ENCODE peak calls at places on chromosomes 11 and 22, in eight cellular contexts. M, X, R, J, N, P, A and K are unnamed samples. For H3K4me1, the result is how much of the 10 kb centered on the place peaks cover.

GRCh38 chr11:106950067-106950491 is 68.2 kb downstream of the GUCY1A2 start:
- DNase-seq in M (no peak), P (peak), N (no peak), X (no peak), R (no peak), J (no peak), A (no peak), K (no peak)

GRCh38 chr22:40030026-40030756 is 35.4 kb downstream of the FAM83F start:
- DNase-seq in R (no peak), J (no peak), M (no peak), X (no peak), A (no peak), N (no peak), P (peak), K (no peak)

GRCh38 chr11:133790995-133791394 is 54.3 kb downstream of the SPATA19 start:
- DNase-seq in J (no peak), X (no peak), M (no peak), N (no peak), R (no peak), P (no peak), A (no peak), K (no peak)

GRCh38 chr11:59208956-59209355 is 3.8 kb downstream of the MPEG1 start:
- DNase-seq in M (no peak), P (no peak), A (no peak), X (no peak), J (no peak), N (no peak), R (no peak), K (no peak)

GRCh38 chr11:35344990-35345655 is 74.2 kb downstream of the SLC1A2 start:
- DNase-seq in N (no peak), A (no peak), P (no peak), R (no peak), J (no peak), M (no peak), X (peak), K (peak)

GRCh38 chr22:50280022-50280707 is 10.0 kb upstream of the MAPK11 start:
- DNase-seq in P (no peak), A (no peak), J (no peak), X (no peak), N (no peak), M (no peak), R (no peak), K (no peak)

GRCh38 chr22:40196628-40197027 is 18.9 kb downstream of the TNRC6B start:
- DNase-seq in X (no peak), M (no peak), A (no peak), R (no peak), N (no peak), J (no peak), P (no peak), K (no peak)

GRCh38 chr11:76073716-76074115 is 132.6 kb downstream of the WNT11 start:
- DNase-seq in A (no peak), X (no peak), J (no peak), P (no peak), R (no peak), M (no peak), N (no peak), K (no peak)

GRCh38 chr22:29203456-29203855 is 2.2 kb upstream of the EMID1 start:
- DNase-seq in J (no peak), R (no peak), A (no peak), P (no peak), X (no peak), N (no peak), M (no peak), K (no peak)

GRCh38 chr11:35483131-35483800 is 42.1 kb downstream of the PAMR1 start:
- DNase-seq in R (no peak), N (no peak), P (no peak), M (no peak), J (no peak), X (no peak), A (no peak), K (no peak)

GRCh38 chr11:84247931-84248330 is 961.8 kb upstream of the CCDC90B start:
- DNase-seq in M (no peak), R (no peak), N (no peak), P (no peak), X (no peak), A (no peak), J (no peak), K (no peak)

GRCh38 chr11:57248780-57249383 is 11.8 kb upstream of the APLNR start:
- DNase-seq in M (peak), A (peak), X (peak), N (no peak), R (no peak), P (peak), J (peak), K (peak)

GRCh38 chr11:55726715-55727324 is 46.4 kb upstream of the OR5D13 start:
- DNase-seq in X (no peak), R (no peak), J (no peak), M (no peak), A (no peak), N (no peak), P (no peak), K (no peak)

GRCh38 chr11:56950510-56950909 is 38.2 kb upstream of the OR5AK2 start:
- DNase-seq in X (no peak), M (no peak), N (no peak), P (peak), J (no peak), A (no peak), R (no peak), K (no peak)

GRCh38 chr11:78722786-78723185 is 148.1 kb upstream of the NARS2 start:
- DNase-seq in M (no peak), P (no peak), X (no peak), R (no peak), J (no peak), N (no peak), A (no peak), K (no peak)

GRCh38 chr11:61869636-61870428 is 21.5 kb downstream of the FADS3 start:
- DNase-seq in J (no peak), P (peak), X (no peak), M (no peak), N (no peak), A (no peak), R (no peak), K (peak)

GRCh38 chr11:76808996-76809395 is 25.8 kb downstream of the TSKU start:
- DNase-seq in A (no peak), N (no peak), R (no peak), P (no peak), J (peak), X (no peak), M (no peak), K (no peak)

GRCh38 chr22:31160328-31160978 is 471 bp downstream of the RNF185 start:
- DNase-seq in M (no peak), A (no peak), J (no peak), P (no peak), N (no peak), X (peak), R (peak), K (no peak)

GRCh38 chr22:37733625-37734401 is 37.0 kb downstream of the TRIOBP start:
- DNase-seq in A (no peak), X (no peak), P (no peak), N (no peak), M (no peak), R (no peak), J (no peak), K (peak)

GRCh38 chr22:28976588-28976987 is 85.0 kb downstream of the C22orf31 start:
- DNase-seq in N (no peak), P (no peak), A (no peak), M (peak), J (no peak), X (no peak), R (no peak), K (no peak)

GRCh38 chr11:11937957-11938356 is 70.5 kb downstream of the DKK3 start:
- DNase-seq in A (no peak), N (no peak), J (no peak), X (no peak), P (no peak), M (no peak), R (no peak), K (no peak)

GRCh38 chr22:43923631-43924548 is at the start of gene PNPLA3:
- DNase-seq in R (peak), X (peak), N (peak), A (peak), J (peak), P (peak), M (peak), K (peak)

GRCh38 chr11:71554996-71555395 is 6.8 kb downstream of the KRTAP5-9 start:
- DNase-seq in R (no peak), J (no peak), N (no peak), M (no peak), A (no peak), X (no peak), P (no peak), K (no peak)

GRCh38 chr11:2565447-2566222 is 120.8 kb downstream of the KCNQ1 start:
- DNase-seq in J (no peak), P (no peak), X (no peak), M (no peak), A (no peak), R (no peak), N (no peak), K (peak)

GRCh38 chr11:62137276-62137861 is 13.6 kb downstream of the INCENP start:
- DNase-seq in A (no peak), J (peak), N (no peak), P (no peak), R (no peak), M (no peak), X (no peak), K (no peak)

GRCh38 chr11:126969865-126970479 is 30.6 kb downstream of the KIRREL3 start:
- DNase-seq in J (no peak), P (peak), N (no peak), R (no peak), X (no peak), M (no peak), A (no peak), K (no peak)

GRCh38 chr11:33910261-33910959 is 18.5 kb upstream of the LMO2 start:
- DNase-seq in M (no peak), J (no peak), N (no peak), A (no peak), R (no peak), X (no peak), P (no peak), K (no peak)

GRCh38 chr11:326842-327580 is 6.4 kb upstream of the IFITM3 start:
- DNase-seq in N (peak), R (peak), P (no peak), J (peak), M (no peak), X (peak), A (no peak), K (peak)

GRCh38 chr11:115103921-115104320 is 400.3 kb downstream of the CADM1 start:
- DNase-seq in J (no peak), A (no peak), R (no peak), M (no peak), N (no peak), P (no peak), X (no peak), K (no peak)

GRCh38 chr11:111635706-111636045 is 33.4 kb downstream of the SIK2 start:
- DNase-seq in X (peak), N (no peak), P (no peak), A (no peak), M (no peak), J (no peak), R (no peak), K (peak)

GRCh38 chr11:34640050-34640971 is 19.4 kb downstream of the EHF start:
- DNase-seq in A (no peak), N (no peak), X (no peak), P (peak), J (peak), R (no peak), M (no peak), K (no peak)

GRCh38 chr11:15944460-15944859 is 411.9 kb downstream of the SOX6 start:
- DNase-seq in M (no peak), J (no peak), P (peak), A (no peak), X (no peak), R (no peak), N (no peak), K (no peak)

GRCh38 chr11:11973361-11973800 is 35.0 kb downstream of the DKK3 start:
- DNase-seq in M (no peak), J (peak), A (no peak), X (peak), N (peak), P (no peak), R (no peak), K (peak)

GRCh38 chr22:36384766-36385400 is 2.9 kb downstream of the MYH9 start:
- DNase-seq in P (peak), X (no peak), N (no peak), M (no peak), A (no peak), R (peak), J (no peak), K (no peak)

DNA sequence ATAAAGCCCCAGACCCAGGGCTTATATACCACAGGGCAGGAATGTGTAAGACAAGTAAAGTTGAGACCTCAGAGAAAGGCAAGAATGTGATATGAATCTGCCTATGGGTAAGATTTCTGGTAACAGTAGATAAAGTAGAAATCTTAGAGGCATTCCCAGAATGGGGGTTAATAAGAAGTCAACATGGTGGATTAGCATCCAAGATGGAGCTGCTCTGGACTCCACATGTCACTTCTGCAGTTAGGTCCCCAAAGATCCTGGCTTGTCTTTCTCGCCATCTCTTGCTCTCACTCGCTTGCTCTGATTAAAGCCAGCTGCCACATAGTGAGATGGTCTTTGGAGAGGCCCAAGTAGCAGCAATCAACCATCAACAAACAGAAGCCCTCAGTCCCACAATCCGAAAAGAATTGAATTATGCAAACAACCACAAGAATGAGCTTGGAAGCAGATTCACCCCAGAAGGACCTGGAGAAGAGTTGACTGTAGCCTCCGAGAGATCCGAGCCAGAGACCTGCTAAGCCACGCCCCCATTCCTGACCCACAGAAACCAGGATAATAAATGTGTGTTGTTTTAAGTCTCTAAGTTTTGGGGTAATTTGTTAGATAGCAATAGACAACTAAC is 5.4 kb upstream of the C11orf86 start:
- DNase-seq in X (no peak), A (no peak), P (no peak), N (no peak), M (no peak), J (no peak), R (no peak), K (no peak)
- H3K27ac ChIP-seq in X (peak), A (no peak), P (no peak), N (peak), M (no peak), J (peak), R (no peak), K (no peak)

GRCh38 chr22:23241562-23242472 is 61.5 kb downstream of the BCR start:
- DNase-seq in P (no peak), A (no peak), X (no peak), R (no peak), J (no peak), N (no peak), M (no peak), K (peak)
- H3K4me1 ChIP-seq in P (half or more), A (under half), X (under half), R (half or more), J (under half), N (under half), M (under half), K (under half)

DNA sequence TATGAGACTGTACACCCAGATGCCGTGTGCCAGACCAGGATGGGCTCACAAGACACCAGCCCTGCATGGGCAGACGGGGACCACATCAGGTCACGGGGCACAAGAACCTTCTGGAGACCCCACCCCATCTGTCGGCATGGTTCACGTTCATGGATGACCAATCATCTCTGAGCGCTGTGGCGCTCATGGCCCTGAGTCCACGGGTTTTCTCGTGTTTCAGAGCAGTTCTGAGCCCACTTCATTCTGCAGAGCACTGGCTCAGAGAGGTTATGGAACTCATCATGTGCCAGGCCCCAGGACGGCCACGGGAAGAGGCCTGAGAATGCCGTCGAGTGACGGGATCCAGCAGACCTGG is 63.0 kb upstream of the PPARA start:
- DNase-seq in N (no peak), R (no peak), M (no peak), J (no peak), X (no peak), P (no peak), A (no peak), K (no peak)
- H3K4me3 ChIP-seq in N (peak), R (no peak), M (no peak), J (no peak), X (peak), P (no peak), A (no peak), K (no peak)

GRCh38 chr22:45503071-45503815 is 560 bp downstream of the FBLN1 start:
- DNase-seq in P (peak), A (no peak), X (no peak), R (no peak), M (no peak), N (no peak), J (no peak), K (no peak)

GRCh38 chr22:45504703-45505341 is 2.1 kb downstream of the FBLN1 start:
- DNase-seq in P (peak), M (no peak), X (peak), R (no peak), J (no peak), N (no peak), A (no peak), K (peak)

GRCh38 chr22:45505991-45506743 is 3.5 kb downstream of the FBLN1 start:
- DNase-seq in M (no peak), J (no peak), N (no peak), A (no peak), X (no peak), P (no peak), R (no peak), K (peak)

GRCh38 chr22:45502215-45503070 is at the start of gene FBLN1:
- DNase-seq in M (no peak), N (no peak), R (no peak), A (no peak), J (no peak), P (peak), X (no peak), K (peak)

GRCh38 chr22:45503816-45504702 is 1.4 kb downstream of the FBLN1 start:
- DNase-seq in R (no peak), P (peak), A (peak), X (no peak), N (no peak), J (no peak), M (no peak), K (peak)
- H3K27ac ChIP-seq in R (no peak), P (peak), A (peak), X (peak), N (peak), J (peak), M (no peak), K (peak)

GRCh38 chr11:130454495-130455262 is 6.2 kb downstream of the ADAMTS15 start:
- DNase-seq in M (no peak), A (no peak), N (no peak), J (no peak), P (no peak), X (no peak), R (no peak), K (no peak)

GRCh38 chr11:130457909-130458729 is 9.7 kb downstream of the ADAMTS15 start:
- DNase-seq in R (no peak), N (no peak), X (no peak), M (no peak), J (no peak), A (no peak), P (no peak), K (peak)

GRCh38 chr11:130455493-130456127 is 7.2 kb downstream of the ADAMTS15 start:
- DNase-seq in A (no peak), M (no peak), N (no peak), P (no peak), J (no peak), R (no peak), X (no peak), K (peak)

GRCh38 chr11:130459521-130459920 is 11.1 kb downstream of the ADAMTS15 start:
- DNase-seq in R (no peak), P (no peak), N (no peak), J (no peak), X (no peak), A (no peak), M (no peak), K (no peak)

DNA sequence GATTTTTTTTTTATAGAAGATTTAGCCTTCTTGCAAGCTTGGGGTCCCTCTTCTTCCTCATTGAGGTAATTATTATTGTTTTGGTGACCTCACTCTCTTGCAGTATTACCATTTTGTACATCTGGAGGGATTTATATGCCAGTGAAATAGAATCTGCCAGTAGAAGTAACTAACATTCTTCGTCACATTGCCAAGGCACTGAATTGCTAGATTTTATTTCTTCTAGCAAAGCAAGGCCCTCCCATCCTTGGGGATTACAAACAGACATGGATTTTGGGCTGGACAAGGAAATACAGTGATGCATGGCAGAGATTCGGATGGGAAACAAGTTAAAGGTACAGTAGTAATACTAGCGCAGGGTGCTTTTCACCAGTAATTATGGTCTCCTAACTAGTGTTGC is 7.8 kb downstream of the ADAMTS15 start:
- DNase-seq in M (no peak), J (no peak), A (no peak), X (no peak), P (no peak), R (no peak), N (no peak), K (no peak)
- H3K4me1 ChIP-seq in M (under half), J (under half), A (under half), X (under half), P (under half), R (under half), N (under half), K (under half)